ENCODE peak calls at places on chromosomes 7 and 10, in four cellular contexts. One of them, this sample, is unnamed.

GRCh38 chr10:103125323-103126267 is 67.5 kb downstream of the NT5C2 start:
- DNase-seq in lung: no peak
- DNase-seq in ascending aorta: no peak
- DNase-seq in Peyer's patch: no peak
- DNase-seq in this sample: no peak

GRCh38 chr10:29443745-29444523 is 155.1 kb downstream of the LYZL1 start:
- DNase-seq in lung: no peak
- DNase-seq in Peyer's patch: no peak
- DNase-seq in ascending aorta: no peak
- DNase-seq in this sample: no peak

GRCh38 chr7:91656486-91657237 is 223.8 kb downstream of the MTERF1 start:
- DNase-seq in lung: no peak
- DNase-seq in Peyer's patch: no peak
- DNase-seq in ascending aorta: peak; percentile 67
- DNase-seq in this sample: no peak

GRCh38 chr7:88758355-88759215 is 915 bp upstream of the ZNF804B start:
- DNase-seq in ascending aorta: no peak
- DNase-seq in Peyer's patch: no peak
- DNase-seq in lung: no peak
- DNase-seq in this sample: no peak

GRCh38 chr7:74718336-74718735 is 55.5 kb upstream of the NCF1 start:
- DNase-seq in lung: no peak
- DNase-seq in ascending aorta: no peak
- DNase-seq in Peyer's patch: no peak
- DNase-seq in this sample: no peak

GRCh38 chr7:158055726-158056510 is 531.7 kb downstream of the PTPRN2 start:
- DNase-seq in lung: no peak
- DNase-seq in ascending aorta: no peak
- DNase-seq in Peyer's patch: no peak
- DNase-seq in this sample: peak; percentile 36

GRCh38 chr10:33154590-33154989 is 179.9 kb downstream of the NRP1 start:
- DNase-seq in ascending aorta: no peak
- DNase-seq in Peyer's patch: no peak
- DNase-seq in lung: no peak
- DNase-seq in this sample: no peak

GRCh38 chr10:118045842-118046490 is 775 bp downstream of the RAB11FIP2 start:
- DNase-seq in ascending aorta: peak; percentile 85
- DNase-seq in Peyer's patch: no peak
- DNase-seq in lung: peak; percentile 53
- DNase-seq in this sample: no peak

GRCh38 chr7:130903358-130903974 is 169.5 kb upstream of the KLF14 start:
- DNase-seq in lung: no peak
- DNase-seq in ascending aorta: peak; percentile 69
- DNase-seq in Peyer's patch: no peak
- DNase-seq in this sample: no peak

GRCh38 chr7:139242741-139243281 is 11.8 kb downstream of the UBN2 start:
- DNase-seq in ascending aorta: no peak
- DNase-seq in lung: no peak
- DNase-seq in Peyer's patch: no peak
- DNase-seq in this sample: no peak

GRCh38 chr7:73454424-73454823 is 20.8 kb downstream of the FZD9 start:
- DNase-seq in lung: no peak
- DNase-seq in Peyer's patch: no peak
- DNase-seq in ascending aorta: no peak
- DNase-seq in this sample: no peak

GRCh38 chr7:19090526-19090925 is 26.9 kb downstream of the TWIST1 start:
- DNase-seq in lung: no peak
- DNase-seq in ascending aorta: no peak
- DNase-seq in Peyer's patch: no peak
- DNase-seq in this sample: no peak

GRCh38 chr7:106878748-106879439 is 13.8 kb downstream of the PIK3CG start:
- DNase-seq in ascending aorta: no peak
- DNase-seq in Peyer's patch: no peak
- DNase-seq in lung: no peak
- DNase-seq in this sample: no peak
- H3K4me3 ChIP-seq in ascending aorta: no peak overlapping the region
- H3K4me3 ChIP-seq in Peyer's patch: no peak overlapping the region
- H3K4me3 ChIP-seq in lung: no peak overlapping the region
- H3K4me3 ChIP-seq in this sample: no peak overlapping the region

GRCh38 chr10:63319231-63319630 is 146.5 kb downstream of the JMJD1C start:
- DNase-seq in ascending aorta: no peak
- DNase-seq in lung: no peak
- DNase-seq in Peyer's patch: no peak
- DNase-seq in this sample: no peak
- H3K27ac ChIP-seq in ascending aorta: no peak overlapping the region
- H3K27ac ChIP-seq in lung: no peak overlapping the region
- H3K27ac ChIP-seq in Peyer's patch: no peak overlapping the region
- H3K27ac ChIP-seq in this sample: no peak overlapping the region

DNA sequence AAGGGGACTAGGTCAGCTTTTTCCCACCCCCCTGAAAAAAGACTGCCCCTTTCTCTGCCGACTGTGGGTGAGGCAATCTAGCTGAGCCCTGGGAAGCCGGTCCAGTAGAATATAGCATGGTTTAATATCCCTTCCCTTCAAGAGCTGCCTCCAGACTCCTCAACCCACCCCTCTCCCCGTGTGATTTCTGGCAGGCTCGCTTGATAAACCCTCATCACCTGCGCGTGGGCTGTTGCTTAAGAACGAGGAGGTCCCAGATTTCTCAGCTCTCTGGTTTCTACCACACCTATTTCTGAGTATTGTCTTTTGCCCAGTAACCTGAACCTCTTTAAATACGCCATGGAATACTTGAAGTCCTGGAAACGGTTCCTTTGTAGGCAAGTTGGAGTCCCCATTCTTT is 2.0 kb upstream of the LRRC4 start:
- DNase-seq in Peyer's patch: no peak
- DNase-seq in lung: no peak
- DNase-seq in ascending aorta: no peak
- DNase-seq in this sample: no peak
- H3K4me3 ChIP-seq in Peyer's patch: no peak overlapping the region
- H3K4me3 ChIP-seq in lung: no peak overlapping the region
- H3K4me3 ChIP-seq in ascending aorta: no peak overlapping the region
- H3K4me3 ChIP-seq in this sample: no peak overlapping the region

GRCh38 chr7:28296571-28297483 is 115.5 kb upstream of the CREB5 start:
- DNase-seq in lung: no peak
- DNase-seq in ascending aorta: no peak
- DNase-seq in Peyer's patch: no peak
- DNase-seq in this sample: no peak

GRCh38 chr7:28292826-28293528 is 112.4 kb upstream of the JAZF1 start:
- DNase-seq in ascending aorta: no peak
- DNase-seq in lung: no peak
- DNase-seq in Peyer's patch: no peak
- DNase-seq in this sample: no peak

GRCh38 chr7:28291559-28291958 is 111.0 kb upstream of the JAZF1 start:
- DNase-seq in Peyer's patch: no peak
- DNase-seq in ascending aorta: no peak
- DNase-seq in lung: no peak
- DNase-seq in this sample: no peak

GRCh38 chr7:28290496-28290895 is 109.9 kb upstream of the JAZF1 start:
- DNase-seq in Peyer's patch: no peak
- DNase-seq in ascending aorta: no peak
- DNase-seq in lung: no peak
- DNase-seq in this sample: no peak

DNA sequence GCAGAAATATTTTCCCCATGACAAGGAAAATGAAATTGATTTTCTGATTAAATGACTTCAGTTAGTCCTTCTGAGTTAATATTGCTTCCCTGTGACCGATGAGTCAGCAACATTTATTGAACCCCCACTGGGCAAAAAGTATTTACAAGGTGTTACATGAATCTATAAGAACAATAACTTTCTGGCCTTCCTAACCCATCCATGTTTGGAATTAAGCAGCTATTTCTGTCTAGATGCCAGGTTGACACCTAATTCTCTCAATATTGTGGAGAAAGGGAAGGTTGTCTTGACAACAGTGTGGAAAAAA is 112.9 kb upstream of the JAZF1 start:
- DNase-seq in ascending aorta: no peak
- DNase-seq in lung: no peak
- DNase-seq in Peyer's patch: no peak
- DNase-seq in this sample: no peak
- H3K27ac ChIP-seq in ascending aorta: no peak overlapping the region
- H3K27ac ChIP-seq in lung: no peak overlapping the region
- H3K27ac ChIP-seq in Peyer's patch: no peak overlapping the region
- H3K27ac ChIP-seq in this sample: no peak overlapping the region